ENCODE peak calls at places on chromosome 20, in nine cellular contexts. One of them, this sample, is unnamed.

GRCh38 chr20:3612795-3613560 is 50.2 kb downstream of the GFRA4 start:
- DNase-seq in breast epithelium: no peak
- DNase-seq in NB4: no peak
- DNase-seq in uterus: no peak
- DNase-seq in cardiac muscle cell: peak
- DNase-seq in IMR-90: peak
- DNase-seq in tibial nerve: no peak
- DNase-seq in pancreas: no peak
- DNase-seq in fibroblast of mammary gland: peak
- DNase-seq in this sample: no peak

GRCh38 chr20:62850333-62850974 is 11.2 kb downstream of the TCFL5 start:
- DNase-seq in breast epithelium: no peak
- DNase-seq in NB4: no peak
- DNase-seq in uterus: no peak
- DNase-seq in cardiac muscle cell: no peak
- DNase-seq in IMR-90: no peak
- DNase-seq in tibial nerve: no peak
- DNase-seq in pancreas: no peak
- DNase-seq in fibroblast of mammary gland: no peak
- DNase-seq in this sample: no peak

GRCh38 chr20:52454660-52455059 is 263.1 kb upstream of the ZFP64 start:
- DNase-seq in breast epithelium: no peak
- DNase-seq in NB4: no peak
- DNase-seq in uterus: no peak
- DNase-seq in cardiac muscle cell: peak
- DNase-seq in IMR-90: peak
- DNase-seq in tibial nerve: no peak
- DNase-seq in pancreas: no peak
- DNase-seq in fibroblast of mammary gland: peak
- DNase-seq in this sample: no peak

GRCh38 chr20:34495307-34495706 is 20.9 kb upstream of the DYNLRB1 start:
- DNase-seq in breast epithelium: no peak
- DNase-seq in NB4: no peak
- DNase-seq in uterus: no peak
- DNase-seq in cardiac muscle cell: no peak
- DNase-seq in IMR-90: no peak
- DNase-seq in tibial nerve: no peak
- DNase-seq in pancreas: no peak
- DNase-seq in fibroblast of mammary gland: no peak
- DNase-seq in this sample: no peak

GRCh38 chr20:31749223-31749622 is 10.1 kb downstream of the TPX2 start:
- DNase-seq in breast epithelium: no peak
- DNase-seq in NB4: no peak
- DNase-seq in uterus: no peak
- DNase-seq in cardiac muscle cell: no peak
- DNase-seq in IMR-90: no peak
- DNase-seq in tibial nerve: no peak
- DNase-seq in pancreas: no peak
- DNase-seq in fibroblast of mammary gland: no peak
- DNase-seq in this sample: no peak

GRCh38 chr20:52217689-52218395 is 26.3 kb upstream of the ZFP64 start:
- DNase-seq in breast epithelium: no peak
- DNase-seq in NB4: no peak
- DNase-seq in uterus: no peak
- DNase-seq in cardiac muscle cell: no peak
- DNase-seq in IMR-90: no peak
- DNase-seq in tibial nerve: no peak
- DNase-seq in pancreas: no peak
- DNase-seq in fibroblast of mammary gland: no peak
- DNase-seq in this sample: no peak

GRCh38 chr20:7608246-7608645 is 332.0 kb downstream of the HAO1 start:
- DNase-seq in breast epithelium: no peak
- DNase-seq in NB4: no peak
- DNase-seq in uterus: no peak
- DNase-seq in cardiac muscle cell: peak
- DNase-seq in IMR-90: no peak
- DNase-seq in tibial nerve: no peak
- DNase-seq in pancreas: no peak
- DNase-seq in fibroblast of mammary gland: no peak
- DNase-seq in this sample: no peak

GRCh38 chr20:37538003-37538402 is 10.3 kb upstream of the BLCAP start:
- DNase-seq in breast epithelium: no peak
- DNase-seq in NB4: peak
- DNase-seq in uterus: no peak
- DNase-seq in cardiac muscle cell: peak
- DNase-seq in IMR-90: peak
- DNase-seq in tibial nerve: no peak
- DNase-seq in pancreas: no peak
- DNase-seq in fibroblast of mammary gland: peak
- DNase-seq in this sample: no peak

GRCh38 chr20:56897318-56897962 is 268.3 kb downstream of the TFAP2C start:
- DNase-seq in breast epithelium: no peak
- DNase-seq in NB4: no peak
- DNase-seq in uterus: no peak
- DNase-seq in cardiac muscle cell: no peak
- DNase-seq in IMR-90: no peak
- DNase-seq in tibial nerve: no peak
- DNase-seq in pancreas: no peak
- DNase-seq in fibroblast of mammary gland: no peak
- DNase-seq in this sample: no peak

GRCh38 chr20:17381701-17382100 is 149.5 kb downstream of the BFSP1 start:
- DNase-seq in breast epithelium: no peak
- DNase-seq in NB4: no peak
- DNase-seq in uterus: no peak
- DNase-seq in cardiac muscle cell: no peak
- DNase-seq in IMR-90: no peak
- DNase-seq in tibial nerve: no peak
- DNase-seq in pancreas: no peak
- DNase-seq in fibroblast of mammary gland: no peak
- DNase-seq in this sample: no peak

GRCh38 chr20:3889489-3890409 is 562 bp downstream of the PANK2 start:
- DNase-seq in breast epithelium: no peak
- DNase-seq in NB4: peak
- DNase-seq in uterus: peak
- DNase-seq in cardiac muscle cell: no peak
- DNase-seq in IMR-90: no peak
- DNase-seq in tibial nerve: no peak
- DNase-seq in pancreas: peak
- DNase-seq in fibroblast of mammary gland: no peak
- DNase-seq in this sample: no peak

GRCh38 chr20:14616003-14616402 is 278.6 kb upstream of the FLRT3 start:
- DNase-seq in breast epithelium: no peak
- DNase-seq in NB4: no peak
- DNase-seq in uterus: no peak
- DNase-seq in cardiac muscle cell: no peak
- DNase-seq in IMR-90: no peak
- DNase-seq in tibial nerve: no peak
- DNase-seq in pancreas: no peak
- DNase-seq in fibroblast of mammary gland: no peak
- DNase-seq in this sample: no peak

GRCh38 chr20:17155401-17155800 is 71.4 kb upstream of the PCSK2 start:
- DNase-seq in breast epithelium: no peak
- DNase-seq in NB4: no peak
- DNase-seq in uterus: no peak
- DNase-seq in cardiac muscle cell: no peak
- DNase-seq in IMR-90: no peak
- DNase-seq in tibial nerve: no peak
- DNase-seq in pancreas: no peak
- DNase-seq in fibroblast of mammary gland: no peak
- DNase-seq in this sample: no peak

GRCh38 chr20:20932156-20932555 is 174.0 kb downstream of the LINC00237 start:
- DNase-seq in breast epithelium: no peak
- DNase-seq in NB4: no peak
- DNase-seq in uterus: no peak
- DNase-seq in cardiac muscle cell: no peak
- DNase-seq in IMR-90: no peak
- DNase-seq in tibial nerve: no peak
- DNase-seq in pancreas: no peak
- DNase-seq in fibroblast of mammary gland: no peak
- DNase-seq in this sample: no peak
- H3K4me3 ChIP-seq in breast epithelium: no peak
- H3K4me3 ChIP-seq in NB4: no peak
- H3K4me3 ChIP-seq in uterus: no peak
- H3K4me3 ChIP-seq in cardiac muscle cell: no peak
- H3K4me3 ChIP-seq in IMR-90: no peak
- H3K4me3 ChIP-seq in tibial nerve: no peak
- H3K4me3 ChIP-seq in pancreas: no peak
- H3K4me3 ChIP-seq in fibroblast of mammary gland: no peak
- H3K4me3 ChIP-seq in this sample: no peak

DNA sequence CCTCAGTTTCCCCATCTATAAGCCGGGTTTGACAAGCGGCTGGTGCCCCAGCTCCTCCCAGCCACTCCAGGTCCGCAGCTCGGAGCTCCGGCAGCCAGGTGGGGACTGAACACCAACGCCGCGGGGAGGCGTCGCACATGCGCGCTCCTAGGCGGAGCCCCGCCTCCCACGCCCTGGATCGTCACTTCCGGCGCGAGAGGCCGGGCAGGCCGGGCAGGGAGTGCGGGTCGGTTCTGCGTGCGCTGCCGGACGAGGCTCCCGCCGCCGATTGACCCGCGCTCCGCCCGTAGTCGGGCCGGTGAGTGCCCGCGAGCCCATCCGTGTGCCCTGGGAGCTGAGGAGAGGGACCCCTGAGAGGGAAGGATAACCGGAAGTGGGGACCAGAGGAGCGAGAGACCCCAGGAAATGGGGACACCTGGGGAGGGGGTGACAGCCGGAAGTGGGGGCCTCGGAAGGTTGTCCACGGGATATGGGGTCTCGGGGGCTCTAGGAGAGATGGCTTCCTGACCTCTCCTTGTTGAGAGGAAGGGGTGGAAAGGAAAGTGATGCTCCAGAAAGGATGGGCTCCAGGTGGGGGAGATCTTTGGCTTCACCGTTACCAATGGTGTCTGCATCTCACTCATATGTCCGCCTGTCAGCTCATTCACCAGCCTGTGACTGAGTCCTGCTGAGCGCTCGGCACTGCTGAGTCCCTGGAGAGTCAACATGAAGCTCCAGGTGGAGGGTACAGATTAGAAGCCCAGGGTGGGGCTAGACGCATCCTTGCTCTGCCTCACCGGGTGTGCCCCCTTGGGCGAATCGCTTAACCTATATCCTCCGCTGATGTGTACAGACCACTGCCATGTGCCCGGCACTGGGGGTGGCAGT is at the start of gene TTPAL:
- DNase-seq in breast epithelium: peak
- DNase-seq in NB4: peak
- DNase-seq in uterus: peak
- DNase-seq in cardiac muscle cell: peak
- DNase-seq in IMR-90: peak
- DNase-seq in tibial nerve: peak
- DNase-seq in pancreas: peak
- DNase-seq in fibroblast of mammary gland: peak
- DNase-seq in this sample: no peak
- TF ChIP-seq CTCF in breast epithelium: no peak
- TF ChIP-seq CTCF in NB4: peak
- TF ChIP-seq CTCF in uterus: peak
- TF ChIP-seq CTCF in cardiac muscle cell: peak
- TF ChIP-seq CTCF in IMR-90: peak
- TF ChIP-seq CTCF in tibial nerve: peak
- TF ChIP-seq CTCF in pancreas: no peak
- TF ChIP-seq CTCF in fibroblast of mammary gland: peak
- TF ChIP-seq CTCF in this sample: peak

GRCh38 chr20:49280463-49281058 is 2.7 kb upstream of the ZNFX1 start:
- DNase-seq in breast epithelium: no peak
- DNase-seq in NB4: peak
- DNase-seq in uterus: no peak
- DNase-seq in cardiac muscle cell: no peak
- DNase-seq in IMR-90: no peak
- DNase-seq in tibial nerve: no peak
- DNase-seq in pancreas: no peak
- DNase-seq in fibroblast of mammary gland: no peak
- DNase-seq in this sample: no peak
- H3K4me3 ChIP-seq in breast epithelium: peak
- H3K4me3 ChIP-seq in NB4: peak
- H3K4me3 ChIP-seq in uterus: no peak
- H3K4me3 ChIP-seq in cardiac muscle cell: peak
- H3K4me3 ChIP-seq in IMR-90: peak
- H3K4me3 ChIP-seq in tibial nerve: no peak
- H3K4me3 ChIP-seq in pancreas: no peak
- H3K4me3 ChIP-seq in fibroblast of mammary gland: peak
- H3K4me3 ChIP-seq in this sample: peak

GRCh38 chr20:10332656-10333421 is 101.2 kb downstream of the MKKS start:
- DNase-seq in breast epithelium: no peak
- DNase-seq in NB4: no peak
- DNase-seq in uterus: no peak
- DNase-seq in cardiac muscle cell: no peak
- DNase-seq in IMR-90: peak
- DNase-seq in tibial nerve: no peak
- DNase-seq in pancreas: no peak
- DNase-seq in fibroblast of mammary gland: peak
- DNase-seq in this sample: no peak

GRCh38 chr20:10324198-10324836 is 105.7 kb downstream of the SNAP25 start:
- DNase-seq in breast epithelium: no peak
- DNase-seq in NB4: no peak
- DNase-seq in uterus: no peak
- DNase-seq in cardiac muscle cell: no peak
- DNase-seq in IMR-90: no peak
- DNase-seq in tibial nerve: no peak
- DNase-seq in pancreas: no peak
- DNase-seq in fibroblast of mammary gland: no peak
- DNase-seq in this sample: no peak

GRCh38 chr20:10323729-10324128 is 105.1 kb downstream of the SNAP25 start:
- DNase-seq in breast epithelium: no peak
- DNase-seq in NB4: no peak
- DNase-seq in uterus: no peak
- DNase-seq in cardiac muscle cell: no peak
- DNase-seq in IMR-90: no peak
- DNase-seq in tibial nerve: no peak
- DNase-seq in pancreas: no peak
- DNase-seq in fibroblast of mammary gland: no peak
- DNase-seq in this sample: no peak

GRCh38 chr20:10328897-10329255 is 105.1 kb downstream of the MKKS start:
- DNase-seq in breast epithelium: no peak
- DNase-seq in NB4: no peak
- DNase-seq in uterus: no peak
- DNase-seq in cardiac muscle cell: no peak
- DNase-seq in IMR-90: no peak
- DNase-seq in tibial nerve: no peak
- DNase-seq in pancreas: no peak
- DNase-seq in fibroblast of mammary gland: no peak
- DNase-seq in this sample: no peak

DNA sequence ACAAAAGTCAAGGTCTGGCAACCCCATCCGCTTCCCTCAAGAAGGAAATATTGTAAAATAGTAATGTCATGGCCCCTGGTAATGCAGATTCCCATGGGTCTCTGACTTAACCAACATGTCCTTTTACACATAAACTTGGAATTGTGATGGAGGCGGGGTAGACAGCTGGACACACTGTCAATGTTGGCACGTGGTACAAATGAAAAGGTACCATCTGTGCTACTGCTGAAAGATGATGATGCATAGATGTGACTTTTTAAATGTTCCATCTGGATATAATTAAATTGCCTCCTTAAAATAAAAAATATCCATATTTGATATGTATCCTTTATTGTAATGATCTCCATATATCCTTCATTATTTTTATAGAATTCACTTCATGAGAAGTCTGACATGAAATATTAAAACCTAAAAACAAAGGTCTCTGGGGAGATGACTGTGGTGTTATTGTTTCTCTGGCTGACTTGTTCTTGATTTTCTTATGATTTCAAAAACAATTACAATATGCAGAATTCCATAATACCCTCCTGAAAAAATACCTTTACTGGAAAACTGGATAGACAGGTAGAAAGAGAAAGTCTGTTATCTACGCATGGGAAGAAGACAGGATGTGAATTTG is 104.5 kb downstream of the MKKS start:
- DNase-seq in breast epithelium: no peak
- DNase-seq in NB4: no peak
- DNase-seq in uterus: no peak
- DNase-seq in cardiac muscle cell: no peak
- DNase-seq in IMR-90: no peak
- DNase-seq in tibial nerve: no peak
- DNase-seq in pancreas: no peak
- DNase-seq in fibroblast of mammary gland: peak
- DNase-seq in this sample: no peak
- TF ChIP-seq CTCF in breast epithelium: no peak
- TF ChIP-seq CTCF in NB4: no peak
- TF ChIP-seq CTCF in uterus: no peak
- TF ChIP-seq CTCF in cardiac muscle cell: no peak
- TF ChIP-seq CTCF in IMR-90: no peak
- TF ChIP-seq CTCF in tibial nerve: no peak
- TF ChIP-seq CTCF in pancreas: no peak
- TF ChIP-seq CTCF in fibroblast of mammary gland: no peak
- TF ChIP-seq CTCF in this sample: no peak